ENCODE peak calls at places on chromosomes 13 and 19, in seven cellular contexts. F is K562, E is SK-N-SH, X is Panc1, R is HepG2, V is H1, K is GM12878. W is an unnamed sample.

GRCh38 chr13:46684287-46685001 is 112.5 kb downstream of the ESD start:
- DNase-seq in F (no peak), E (no peak), X (no peak), R (peak), V (no peak), K (no peak), W (no peak)

GRCh38 chr19:37227996-37228395 is 10.0 kb downstream of the ZNF383 start:
- DNase-seq in F (no peak), E (peak), X (no peak), R (no peak), V (peak), K (no peak), W (no peak)

GRCh38 chr13:42899266-42899665 is 92.8 kb downstream of the EPSTI1 start:
- DNase-seq in F (no peak), E (no peak), X (no peak), R (no peak), V (no peak), K (peak), W (no peak)

GRCh38 chr13:58587183-58587582 is 955.6 kb downstream of the PCDH17 start:
- DNase-seq in F (no peak), E (no peak), X (no peak), R (no peak), V (no peak), K (peak), W (no peak)

GRCh38 chr19:3250675-3251074 is 26.2 kb downstream of the CELF5 start:
- DNase-seq in F (peak), E (peak), X (no peak), R (peak), V (peak), K (no peak), W (peak)

GRCh38 chr19:57559008-57559403 is 657 bp downstream of the ZNF550 start:
- DNase-seq in F (peak), E (peak), X (no peak), R (peak), V (no peak), K (no peak), W (no peak)

GRCh38 chr19:16897572-16898056 is 8.8 kb downstream of the F2RL3 start:
- DNase-seq in F (no peak), E (no peak), X (no peak), R (no peak), V (no peak), K (no peak), W (no peak)

GRCh38 chr13:68107667-68108066 is 877.5 kb upstream of the PCDH9 start:
- DNase-seq in F (no peak), E (no peak), X (no peak), R (no peak), V (no peak), K (no peak), W (no peak)

GRCh38 chr19:30490760-30491159 is 118.6 kb downstream of the ZNF536 start:
- DNase-seq in F (no peak), E (no peak), X (no peak), R (no peak), V (no peak), K (no peak), W (no peak)

GRCh38 chr19:7944177-7944761 is 803 bp upstream of the TIMM44 start:
- DNase-seq in F (peak), E (peak), X (no peak), R (peak), V (peak), K (peak), W (peak)

GRCh38 chr13:85170372-85170771 is 628.8 kb downstream of the SLITRK6 start:
- DNase-seq in F (no peak), E (no peak), X (no peak), R (no peak), V (no peak), K (no peak), W (no peak)
- TF ChIP-seq SIN3A in F (no peak), E (no peak), X (no peak), R (no peak), V (no peak), K (no peak), W (no peak)

DNA sequence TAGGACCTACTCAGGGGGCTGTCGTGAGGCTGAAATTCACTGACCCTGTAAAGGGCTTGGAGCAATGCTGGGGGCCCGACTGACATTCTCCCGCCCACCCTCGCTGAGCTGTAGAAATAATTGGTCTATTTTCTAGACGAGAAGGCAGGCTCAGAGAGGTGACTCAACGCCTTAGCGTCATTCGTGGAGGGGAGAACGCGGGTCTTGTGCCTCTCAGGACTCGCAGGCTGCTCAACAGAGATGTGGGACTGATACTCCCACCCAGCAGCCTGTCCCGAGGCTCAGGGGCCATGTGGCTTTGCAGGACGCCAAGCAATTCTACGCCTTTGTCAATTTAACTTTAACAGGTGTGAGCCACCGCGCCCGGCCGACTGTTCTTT is 23.6 kb upstream of the ASPDH start:
- DNase-seq in F (no peak), E (no peak), X (no peak), R (no peak), V (no peak), K (no peak), W (no peak)
- TF ChIP-seq SIN3A in F (no peak), E (no peak), X (no peak), R (no peak), V (no peak), K (no peak), W (no peak)

GRCh38 chr13:51999525-51999924 is 11.7 kb downstream of the ATP7B start:
- DNase-seq in F (no peak), E (no peak), X (no peak), R (no peak), V (no peak), K (no peak), W (no peak)
- TF ChIP-seq SIN3A in F (no peak), E (no peak), X (no peak), R (no peak), V (no peak), K (no peak), W (no peak)

DNA sequence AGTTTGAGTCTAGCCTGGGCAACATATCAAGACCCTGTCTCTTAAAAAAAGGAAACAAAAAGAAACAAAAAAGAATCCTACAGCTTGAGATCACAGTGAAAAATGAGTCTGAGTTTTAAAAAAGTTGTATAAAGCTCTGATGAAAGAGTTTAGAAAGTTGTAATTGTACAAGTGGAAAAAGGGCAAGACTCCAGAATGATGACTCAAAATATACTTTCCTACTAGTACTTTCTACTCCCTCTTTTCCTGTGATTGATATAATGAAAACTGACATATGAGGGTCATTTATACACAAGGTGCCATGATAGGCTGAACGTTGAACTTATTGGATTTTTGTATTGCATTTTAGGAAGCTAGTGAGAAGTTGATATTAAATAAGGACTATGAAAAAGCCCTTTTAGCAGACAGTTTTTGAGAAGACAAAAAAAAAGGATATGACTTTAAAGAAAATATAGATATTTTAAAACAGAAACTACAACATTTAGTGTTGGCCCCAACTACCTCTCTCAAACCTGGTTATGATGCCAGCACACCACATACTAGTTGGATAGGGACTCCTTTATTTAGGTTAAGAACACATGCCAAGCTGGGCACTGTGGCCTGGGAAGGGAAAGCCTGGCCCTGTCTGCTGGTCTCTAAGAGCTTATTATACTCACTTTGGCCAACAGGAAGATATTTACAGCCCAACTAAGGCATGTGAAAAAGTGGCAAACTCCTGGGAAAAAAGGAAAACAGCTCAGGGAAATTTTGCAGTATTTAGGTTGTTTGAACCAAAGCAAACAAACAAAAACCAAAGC is 116.6 kb downstream of the KL start:
- DNase-seq in F (no peak), E (no peak), X (no peak), R (no peak), V (no peak), K (no peak), W (no peak)
- TF ChIP-seq SIN3A in F (no peak), E (no peak), X (no peak), R (no peak), V (no peak), K (no peak), W (no peak)

GRCh38 chr13:102401755-102402154 is at the start of gene FGF14:
- DNase-seq in F (no peak), E (peak), X (no peak), R (no peak), V (no peak), K (no peak), W (no peak)

GRCh38 chr13:102401305-102401704 is 543 bp downstream of the FGF14 start:
- DNase-seq in F (no peak), E (peak), X (no peak), R (no peak), V (no peak), K (no peak), W (no peak)

GRCh38 chr13:102400619-102401125 is 1.2 kb downstream of the FGF14 start:
- DNase-seq in F (no peak), E (peak), X (no peak), R (no peak), V (no peak), K (no peak), W (no peak)

GRCh38 chr13:102399791-102400618 is 1.8 kb downstream of the FGF14 start:
- DNase-seq in F (no peak), E (peak), X (no peak), R (no peak), V (peak), K (no peak), W (no peak)

DNA sequence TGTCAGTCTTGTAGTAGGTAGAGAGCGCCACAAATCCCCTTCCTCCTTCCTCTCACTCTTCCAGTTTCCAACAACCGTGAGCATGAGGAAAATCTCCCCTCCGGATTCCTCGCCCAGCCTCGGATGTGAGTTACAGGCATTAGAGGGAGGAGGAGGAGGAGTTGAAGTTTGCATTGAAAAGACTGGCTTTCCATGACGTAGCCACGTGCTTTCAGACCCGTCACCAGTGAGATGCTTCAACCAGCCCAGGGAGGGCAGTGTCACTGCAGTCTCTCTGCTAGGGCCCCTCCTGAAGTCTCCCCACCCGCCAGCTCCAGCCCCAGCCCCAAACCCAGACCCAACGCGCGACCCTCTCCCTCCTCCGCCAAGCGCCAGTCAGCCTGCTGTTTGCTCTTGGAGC is 444 bp upstream of the FGF14 start:
- DNase-seq in F (no peak), E (peak), X (no peak), R (no peak), V (peak), K (no peak), W (no peak)
- TF ChIP-seq SIN3A in F (no peak), E (peak), X (no peak), R (no peak), V (peak), K (no peak), W (no peak)

GRCh38 chr19:42170052-42170451 is 37.8 kb upstream of the POU2F2 start:
- DNase-seq in F (no peak), E (no peak), X (no peak), R (no peak), V (no peak), K (no peak), W (no peak)
- TF ChIP-seq SIN3A in F (no peak), E (no peak), X (no peak), R (no peak), V (no peak), K (no peak), W (no peak)

DNA sequence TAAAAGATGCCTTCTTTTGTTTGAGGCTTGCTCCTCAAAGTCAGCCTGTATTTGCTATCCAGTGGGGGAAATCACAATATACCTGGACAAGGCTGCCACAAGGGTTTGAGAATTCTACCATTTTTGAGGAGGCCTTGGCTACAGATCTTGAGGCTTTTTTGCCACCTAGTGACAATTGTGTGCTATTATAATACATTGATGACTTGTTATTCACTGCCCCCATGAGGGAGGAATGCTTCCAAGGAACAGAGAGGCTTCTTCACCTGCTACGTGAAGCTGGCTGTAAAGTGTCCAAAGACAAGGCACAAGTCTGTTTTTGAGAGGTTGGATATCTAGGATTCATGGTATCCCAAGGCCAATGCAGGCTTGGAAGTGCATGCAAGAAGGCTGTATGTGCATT is 72.5 kb downstream of the ZNF708 start:
- DNase-seq in F (peak), E (peak), X (no peak), R (peak), V (no peak), K (no peak), W (peak)
- TF ChIP-seq SIN3A in F (no peak), E (no peak), X (no peak), R (no peak), V (no peak), K (no peak), W (no peak)

GRCh38 chr19:5183616-5184015 is 157.0 kb downstream of the PTPRS start:
- DNase-seq in F (no peak), E (no peak), X (no peak), R (no peak), V (no peak), K (no peak), W (no peak)
- TF ChIP-seq SIN3A in F (no peak), E (no peak), X (no peak), R (no peak), V (no peak), K (no peak), W (no peak)

W was measured in HCT116.